ENCODE peak calls at places on chromosomes 2 and 18, in four cellular contexts. K is sigmoid colon, N is upper lobe of right lung, H is lower lobe of right lung. B is an unnamed sample. For H3K9me3 and H3K27me3, the result is how much of the 10 kb centered on the place peaks cover.

GRCh38 chr18:80178935-80179818 is 68.1 kb downstream of the PARD6G start:
- DNase-seq in K (no peak), N (peak), H (no peak), B (no peak)

GRCh38 chr2:5693288-5694015 is 1.3 kb downstream of the SOX11 start:
- DNase-seq in K (no peak), N (no peak), H (no peak), B (no peak)

GRCh38 chr2:195732569-195732968 is 75.5 kb downstream of the SLC39A10 start:
- DNase-seq in K (no peak), N (no peak), H (no peak), B (no peak)

GRCh38 chr2:47354013-47354816 is 48.7 kb upstream of the MSH2 start:
- DNase-seq in K (peak), N (peak), H (no peak), B (peak)

GRCh38 chr2:209579236-209579749 is 155.4 kb downstream of the MAP2 start:
- DNase-seq in K (no peak), N (no peak), H (no peak), B (no peak)

GRCh38 chr2:38394903-38395341 is 17.8 kb upstream of the ATL2 start:
- DNase-seq in K (no peak), N (no peak), H (no peak), B (no peak)

GRCh38 chr2:51213826-51214225 is 181.9 kb upstream of the NRXN1 start:
- DNase-seq in K (no peak), N (no peak), H (no peak), B (no peak)

GRCh38 chr2:29113027-29113686 is 2.1 kb upstream of the CLIP4 start:
- DNase-seq in K (no peak), N (no peak), H (no peak), B (no peak)

GRCh38 chr2:237695201-237695780 is 67.9 kb downstream of the LRRFIP1 start:
- DNase-seq in K (peak), N (no peak), H (no peak), B (peak)

GRCh38 chr2:59694176-59694575 is 859.3 kb downstream of the BCL11A start:
- DNase-seq in K (no peak), N (no peak), H (no peak), B (no peak)

GRCh38 chr2:134715932-134716643 is 2.7 kb downstream of the TMEM163 start:
- DNase-seq in K (no peak), N (no peak), H (no peak), B (no peak)

GRCh38 chr2:223980397-223980735 is 23.1 kb downstream of the MRPL44 start:
- DNase-seq in K (no peak), N (no peak), H (no peak), B (no peak)

GRCh38 chr2:105328281-105329196 is 996 bp downstream of the TGFBRAP1 start:
- DNase-seq in K (peak), N (peak), H (no peak), B (peak)

GRCh38 chr2:241139531-241140444 is 9.5 kb downstream of the PASK start:
- DNase-seq in K (peak), N (no peak), H (no peak), B (peak)

GRCh38 chr18:41323044-41323443 is 632.0 kb upstream of the PIK3C3 start:
- DNase-seq in K (no peak), N (no peak), H (no peak), B (no peak)

GRCh38 chr18:75165926-75166325 is 43.0 kb downstream of the PTGR3 start:
- DNase-seq in K (no peak), N (no peak), H (no peak), B (no peak)

GRCh38 chr2:234989183-234989701 is 37.4 kb downstream of the SH3BP4 start:
- DNase-seq in K (peak), N (peak), H (peak), B (no peak)

GRCh38 chr2:72138011-72138881 is 9.4 kb downstream of the CYP26B1 start:
- DNase-seq in K (peak), N (peak), H (no peak), B (peak)

DNA sequence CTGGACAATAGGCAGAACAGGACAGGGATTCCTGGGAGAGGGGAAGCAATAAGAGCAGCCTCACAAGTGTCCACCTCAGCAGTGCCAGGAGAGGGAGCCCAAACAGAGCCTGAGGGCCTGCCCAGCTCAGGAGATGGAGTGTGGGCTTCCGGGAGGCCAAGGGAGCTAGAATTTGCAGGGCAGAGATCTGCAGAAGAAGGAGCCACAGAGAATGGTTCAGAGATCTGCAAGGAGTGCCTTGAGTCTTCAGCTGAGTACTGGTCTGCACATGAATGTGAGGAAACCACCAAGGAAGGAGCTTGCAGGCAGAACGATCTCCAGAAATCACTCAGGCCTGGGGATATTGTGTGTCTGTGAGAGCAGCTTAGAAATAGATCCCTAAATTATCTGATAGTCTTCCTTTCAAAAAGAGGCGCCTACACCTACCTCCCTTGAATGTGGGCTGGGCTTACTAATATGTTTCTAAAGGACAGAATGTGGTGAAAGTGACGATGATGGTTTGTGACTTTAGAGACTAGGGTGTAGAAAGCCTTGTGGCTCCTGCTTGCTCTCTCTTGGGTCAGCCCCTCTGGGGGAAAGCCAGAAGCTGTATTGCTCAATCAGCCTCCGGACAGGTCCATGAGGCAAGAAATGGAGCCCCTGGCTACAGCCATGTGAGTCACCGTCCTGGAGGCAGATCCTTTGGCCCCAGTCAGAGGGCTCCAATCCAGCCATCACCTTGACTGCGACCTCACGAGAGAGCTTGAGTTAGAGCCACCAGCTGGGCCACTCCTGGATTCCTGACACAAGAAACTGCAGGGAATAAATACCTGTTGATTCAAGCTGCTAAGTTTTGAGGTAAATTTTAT is 7.6 kb upstream of the LPIN1 start:
- DNase-seq in K (peak), N (peak), H (peak), B (no peak)
- TF ChIP-seq CTCF in K (peak), N (peak), H (peak), B (peak)

GRCh38 chr2:171830039-171830438 is 64.0 kb downstream of the SLC25A12 start:
- DNase-seq in K (no peak), N (no peak), H (no peak), B (no peak)
- H3K9me3 ChIP-seq in K (under half), N (under half), H (under half), B (under half)

GRCh38 chr2:222296911-222297599 is 1.7 kb downstream of the PAX3 start:
- DNase-seq in K (no peak), N (no peak), H (no peak), B (no peak)
- H3K27me3 ChIP-seq in K (half or more), N (half or more), H (half or more), B (under half)

GRCh38 chr2:199462167-199462976 is 4.6 kb upstream of the SATB2 start:
- DNase-seq in K (no peak), N (no peak), H (no peak), B (no peak)

GRCh38 chr2:199459286-199460100 is 1.8 kb upstream of the SATB2 start:
- DNase-seq in K (peak), N (peak), H (peak), B (peak)

GRCh38 chr2:199460101-199460671 is 2.4 kb upstream of the SATB2 start:
- DNase-seq in K (no peak), N (no peak), H (no peak), B (no peak)

GRCh38 chr2:199461455-199462166 is 3.9 kb upstream of the SATB2 start:
- DNase-seq in K (no peak), N (no peak), H (no peak), B (no peak)

GRCh38 chr2:199460808-199461454 is 3.2 kb upstream of the SATB2 start:
- DNase-seq in K (no peak), N (no peak), H (no peak), B (no peak)
- TF ChIP-seq CTCF in K (no peak), N (no peak), H (no peak), B (no peak)

GRCh38 chr2:182728028-182728427 is 12.0 kb downstream of the DNAJC10 start:
- DNase-seq in K (no peak), N (no peak), H (no peak), B (no peak)
- H3K9me3 ChIP-seq in K (under half), N (under half), H (under half), B (under half)

DNA sequence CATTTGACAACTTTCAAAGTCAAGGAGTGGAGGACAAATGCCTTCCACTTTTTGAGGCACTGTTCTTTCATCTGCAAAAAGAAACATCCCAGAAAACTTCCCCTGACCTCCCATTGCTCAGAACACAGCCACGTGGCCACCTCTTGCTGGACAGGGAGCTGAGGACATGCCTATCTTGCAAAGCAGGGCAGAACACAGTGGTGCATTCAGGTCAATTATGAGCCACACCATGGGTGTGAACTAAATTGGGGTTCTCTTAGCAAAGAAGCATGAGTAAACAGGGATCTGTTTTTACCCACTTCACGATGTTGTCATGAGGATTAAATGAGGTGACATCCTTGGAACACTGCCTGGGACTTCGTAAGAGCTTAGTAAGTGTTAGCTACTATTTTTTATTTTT is 25.1 kb downstream of the BMP10 start:
- DNase-seq in K (no peak), N (no peak), H (no peak), B (no peak)
- H3K27me3 ChIP-seq in K (under half), N (under half), H (under half), B (under half)

GRCh38 chr2:290090-290722 is 2.3 kb upstream of the ALKAL2 start:
- DNase-seq in K (peak), N (peak), H (peak), B (peak)
- TF ChIP-seq CTCF in K (peak), N (peak), H (peak), B (peak)

GRCh38 chr2:66901344-66901743 is 466.4 kb downstream of the MEIS1 start:
- DNase-seq in K (no peak), N (no peak), H (no peak), B (no peak)
- H3K9me3 ChIP-seq in K (under half), N (under half), H (under half), B (under half)

GRCh38 chr2:67919490-67919889 is 143.3 kb downstream of the C1D start:
- DNase-seq in K (no peak), N (no peak), H (no peak), B (no peak)

GRCh38 chr2:67927489-67927888 is 135.3 kb downstream of the C1D start:
- DNase-seq in K (no peak), N (no peak), H (no peak), B (no peak)

GRCh38 chr2:67918471-67918870 is 144.3 kb downstream of the C1D start:
- DNase-seq in K (no peak), N (no peak), H (no peak), B (no peak)

GRCh38 chr2:67923696-67924095 is 139.1 kb downstream of the C1D start:
- DNase-seq in K (no peak), N (no peak), H (no peak), B (no peak)
- H3K27me3 ChIP-seq in K (under half), N (under half), H (under half), B (under half)